ENCODE peak calls at places on chromosomes 2 and 18, in six cellular contexts. O, D, K, Q, T and W are unnamed samples.

GRCh38 chr2:101743288-101743687 is 45.8 kb downstream of the MAP4K4 start:
- DNase-seq in D (no peak), O (no peak), Q (no peak), T (no peak), K (no peak), W (no peak)

GRCh38 chr2:10412380-10412779 is 35.7 kb downstream of the ODC1 start:
- DNase-seq in Q (no peak), O (peak; percentile 15), T (peak; percentile 48), K (peak; percentile 61), D (no peak), W (no peak)

GRCh38 chr2:97011977-97012569 is 25.7 kb upstream of the FAM178B start:
- DNase-seq in K (no peak), O (peak; percentile 18), T (peak; percentile 52), Q (no peak), D (peak; percentile 45), W (no peak)

GRCh38 chr18:74929110-74929509 is 279.8 kb downstream of the PTGR3 start:
- DNase-seq in K (peak; percentile 39), D (no peak), O (no peak), Q (no peak), T (no peak), W (no peak)

GRCh38 chr2:75525434-75526308 is 35.1 kb downstream of the EVA1A start:
- DNase-seq in O (no peak), K (no peak), D (no peak), T (no peak), Q (no peak), W (no peak)

GRCh38 chr2:161992526-161992925 is 81.5 kb downstream of the DPP4 start:
- DNase-seq in O (no peak), D (no peak), T (no peak), K (no peak), Q (peak; percentile 26), W (no peak)

GRCh38 chr2:127226520-127227263 is 6.6 kb upstream of the CYP27C1 start:
- DNase-seq in T (no peak), O (no peak), K (no peak), Q (no peak), D (peak; percentile 32), W (no peak)

GRCh38 chr2:85246348-85246747 is 81.4 kb downstream of the TGOLN2 start:
- DNase-seq in T (no peak), O (no peak), Q (no peak), D (no peak), K (no peak), W (no peak)

GRCh38 chr2:31853521-31853920 is 157.3 kb downstream of the MEMO1 start:
- DNase-seq in O (no peak), Q (no peak), D (no peak), T (no peak), K (no peak), W (no peak)

GRCh38 chr2:196136151-196136550 is 35.2 kb downstream of the STK17B start:
- DNase-seq in K (no peak), O (no peak), Q (no peak), D (no peak), T (no peak), W (no peak)

GRCh38 chr2:71299507-71299906 is 32.1 kb upstream of the ZNF638 start:
- DNase-seq in T (peak; percentile 45), D (no peak), K (no peak), Q (no peak), O (no peak), W (no peak)

GRCh38 chr2:240579771-240580614 is 6.5 kb upstream of the CAPN10 start:
- DNase-seq in D (peak; percentile 70), K (no peak), Q (peak; percentile 21), O (no peak), T (no peak), W (no peak)

GRCh38 chr2:17616405-17616804 is 75.9 kb downstream of the VSNL1 start:
- DNase-seq in T (no peak), Q (no peak), O (no peak), D (no peak), K (no peak), W (no peak)

GRCh38 chr2:228703099-228703498 is 521.6 kb upstream of the SPHKAP start:
- DNase-seq in D (no peak), Q (no peak), O (no peak), K (no peak), T (no peak), W (no peak)

GRCh38 chr2:216520156-216520555 is 21.5 kb downstream of the RPL37A start:
- DNase-seq in T (no peak), D (no peak), K (no peak), O (no peak), Q (no peak), W (no peak)

GRCh38 chr2:11870584-11870983 is 124.2 kb downstream of the LPIN1 start:
- DNase-seq in O (no peak), D (no peak), K (no peak), Q (no peak), T (no peak), W (no peak)

GRCh38 chr2:178999476-178999875 is 50.5 kb downstream of the CCDC141 start:
- DNase-seq in D (no peak), O (no peak), Q (no peak), T (no peak), K (no peak), W (no peak)

GRCh38 chr18:32373505-32373904 is 97.2 kb downstream of the GAREM1 start:
- DNase-seq in T (no peak), Q (no peak), O (peak; percentile 63), K (no peak), D (no peak), W (no peak)

GRCh38 chr2:75224636-75225094 is 25.3 kb upstream of the TACR1 start:
- DNase-seq in Q (no peak), O (no peak), T (no peak), K (peak; percentile 50), D (no peak), W (no peak)

GRCh38 chr2:10792660-10793400 is 19.8 kb downstream of the PDIA6 start:
- DNase-seq in T (no peak), K (peak; percentile 40), Q (no peak), O (no peak), D (no peak), W (no peak)

GRCh38 chr18:75478996-75479870 is 51.7 kb upstream of the SMIM21 start:
- DNase-seq in K (no peak), O (no peak), Q (no peak), D (peak; percentile 37), T (peak; percentile 64), W (no peak)

GRCh38 chr2:8534729-8535397 is 147.0 kb upstream of the ID2 start:
- DNase-seq in Q (no peak), O (no peak), T (no peak), D (peak; percentile 11), K (peak; percentile 58), W (peak; percentile 24)

GRCh38 chr2:144510206-144510991 is 9.5 kb downstream of the ZEB2 start:
- DNase-seq in K (no peak), O (no peak), Q (no peak), D (no peak), T (peak; percentile 58), W (peak; percentile 77)

GRCh38 chr2:55986700-55987440 is 63.3 kb upstream of the EFEMP1 start:
- DNase-seq in K (no peak), T (no peak), O (no peak), D (no peak), Q (no peak), W (no peak)

GRCh38 chr2:238016526-238016925 is 44.3 kb upstream of the SCLY start:
- DNase-seq in Q (no peak), K (no peak), O (no peak), D (no peak), T (no peak), W (no peak)

GRCh38 chr2:186427970-186428369 is 58.1 kb upstream of the ZC3H15 start:
- DNase-seq in O (no peak), K (no peak), D (no peak), T (no peak), Q (no peak), W (no peak)

GRCh38 chr2:227509824-227510619 is 38.1 kb downstream of the AGFG1 start:
- DNase-seq in D (peak; percentile 32), K (peak; percentile 80), O (no peak), Q (no peak), T (no peak), W (no peak)

GRCh38 chr18:21598726-21599584 is 1.5 kb downstream of the ESCO1 start:
- DNase-seq in D (no peak), O (no peak), K (no peak), T (no peak), Q (no peak), W (no peak)